ENCODE peak calls at places on chromosomes 3 and 15, in nine cellular contexts. L is mucosa of gallbladder, S is psoas muscle, H is fibroblast of pulmonary artery, W is NCI-H774, A is heart right ventricle, G is Daoy, J is posterior vena cava, P is NCI-H146. C is an unnamed sample.

GRCh38 chr3:159839561-159840379 is 148.9 kb upstream of the IL12A start:
- DNase-seq in L (no peak), S (peak), H (no peak), W (no peak), A (no peak), G (no peak), J (peak), P (peak), C (no peak)

GRCh38 chr3:160768918-160769317 is 12.9 kb downstream of the PPM1L start:
- DNase-seq in L (no peak), S (no peak), H (no peak), W (no peak), A (no peak), G (no peak), J (no peak), P (no peak), C (no peak)

GRCh38 chr3:124234852-124235252 is 242.9 kb upstream of the ROPN1 start:
- DNase-seq in L (no peak), S (peak), H (no peak), W (no peak), A (peak), G (no peak), J (no peak), P (no peak), C (peak)

GRCh38 chr15:68385671-68386586 is 46.0 kb downstream of the ITGA11 start:
- DNase-seq in L (peak), S (no peak), H (no peak), W (no peak), A (no peak), G (no peak), J (peak), P (no peak), C (no peak)

GRCh38 chr3:81823882-81824395 is 62.5 kb upstream of the GBE1 start:
- DNase-seq in L (no peak), S (no peak), H (no peak), W (no peak), A (no peak), G (no peak), J (no peak), P (no peak), C (no peak)

GRCh38 chr3:55607844-55608243 is 120.7 kb upstream of the WNT5A start:
- DNase-seq in L (no peak), S (no peak), H (no peak), W (no peak), A (no peak), G (no peak), J (no peak), P (no peak), C (no peak)

GRCh38 chr3:184727357-184728060 is 15.6 kb upstream of the MAGEF1 start:
- DNase-seq in L (peak), S (peak), H (peak), W (peak), A (peak), G (peak), J (peak), P (peak), C (peak)

GRCh38 chr15:91632176-91632575 is 221.3 kb upstream of the SLCO3A1 start:
- DNase-seq in L (no peak), S (no peak), H (no peak), W (no peak), A (no peak), G (no peak), J (no peak), P (no peak), C (no peak)

GRCh38 chr15:66232267-66232625 is 21.3 kb downstream of the MEGF11 start:
- DNase-seq in L (no peak), S (no peak), H (no peak), W (no peak), A (no peak), G (no peak), J (no peak), P (no peak), C (no peak)

GRCh38 chr3:94249491-94250079 is 186.7 kb downstream of the NSUN3 start:
- DNase-seq in L (peak), S (peak), H (peak), W (peak), A (peak), G (peak), J (peak), P (peak), C (peak)

GRCh38 chr3:115710799-115711198 is 87.5 kb downstream of the GAP43 start:
- DNase-seq in L (no peak), S (no peak), H (peak), W (no peak), A (no peak), G (peak), J (no peak), P (no peak), C (no peak)

GRCh38 chr3:134039161-134039862 is 9.6 kb upstream of the SLCO2A1 start:
- DNase-seq in L (peak), S (no peak), H (no peak), W (no peak), A (no peak), G (peak), J (peak), P (no peak), C (no peak)

GRCh38 chr3:28940530-28940929 is 340.3 kb upstream of the RBMS3 start:
- DNase-seq in L (peak), S (no peak), H (peak), W (no peak), A (no peak), G (peak), J (no peak), P (no peak), C (no peak)

GRCh38 chr15:97235285-97235985 is 725.1 kb upstream of the ARRDC4 start:
- DNase-seq in L (peak), S (no peak), H (peak), W (no peak), A (peak), G (peak), J (no peak), P (peak), C (peak)

GRCh38 chr3:99747915-99748314 is 69.7 kb upstream of the CMSS1 start:
- DNase-seq in L (no peak), S (no peak), H (peak), W (no peak), A (no peak), G (peak), J (no peak), P (no peak), C (no peak)

GRCh38 chr15:51403072-51403878 is 61.8 kb downstream of the GLDN start:
- DNase-seq in L (no peak), S (no peak), H (peak), W (no peak), A (no peak), G (peak), J (no peak), P (peak), C (no peak)

GRCh38 chr15:68503213-68503612 is 71.2 kb upstream of the ITGA11 start:
- DNase-seq in L (peak), S (no peak), H (no peak), W (no peak), A (no peak), G (no peak), J (no peak), P (no peak), C (no peak)

GRCh38 chr3:3615533-3615932 is 183.7 kb upstream of the LRRN1 start:
- DNase-seq in L (no peak), S (no peak), H (no peak), W (no peak), A (no peak), G (no peak), J (no peak), P (no peak), C (no peak)

GRCh38 chr3:8561365-8561764 is 59.7 kb downstream of the LMCD1 start:
- DNase-seq in L (no peak), S (peak), H (peak), W (no peak), A (peak), G (no peak), J (no peak), P (no peak), C (peak)

GRCh38 chr3:16658933-16659793 is 53.9 kb upstream of the DAZL start:
- DNase-seq in L (no peak), S (no peak), H (no peak), W (no peak), A (no peak), G (no peak), J (no peak), P (no peak), C (no peak)

C was measured in Right ventricle myocardium superior.